ENCODE peak calls at places on chromosome X, in four cellular contexts. D is RCC 7860, C is fibroblast of lung, P is LoVo. H is an unnamed sample.

GRCh38 chrX:11499076-11500044 is 166.4 kb downstream of the ARHGAP6 start:
- DNase-seq in D (peak), C (peak), P (no peak), H (peak)

GRCh38 chrX:153640736-153641574 is 6.0 kb upstream of the DUSP9 start:
- DNase-seq in D (no peak), C (no peak), P (no peak), H (no peak)

GRCh38 chrX:24294619-24295018 is 19.2 kb downstream of the SUPT20HL2 start:
- DNase-seq in D (no peak), C (no peak), P (no peak), H (peak)

GRCh38 chrX:154002215-154002719 is 17.4 kb downstream of the IRAK1 start:
- DNase-seq in D (peak), C (peak), P (no peak), H (peak)

GRCh38 chrX:104913348-104913747 is 307.1 kb downstream of the TEX13A start:
- DNase-seq in D (peak), C (peak), P (peak), H (peak)

GRCh38 chrX:56764153-56764974 is 35.3 kb downstream of the NBDY start:
- DNase-seq in D (peak), C (peak), P (peak), H (peak)

GRCh38 chrX:129654652-129655546 is at the start of gene APLN:
- DNase-seq in D (peak), C (peak), P (peak), H (no peak)

GRCh38 chrX:154378059-154378798 is 866 bp upstream of the EMD start:
- DNase-seq in D (no peak), C (no peak), P (no peak), H (no peak)

GRCh38 chrX:69179380-69179911 is 14.2 kb upstream of the PJA1 start:
- DNase-seq in D (no peak), C (peak), P (no peak), H (no peak)

GRCh38 chrX:95754411-95754810 is 930.2 kb upstream of the DIAPH2 start:
- DNase-seq in D (no peak), C (no peak), P (no peak), H (no peak)

GRCh38 chrX:110282922-110283321 is 35.0 kb downstream of the AMMECR1 start:
- DNase-seq in D (no peak), C (peak), P (no peak), H (no peak)

GRCh38 chrX:32447640-32448039 is 763.7 kb downstream of the DMD start:
- DNase-seq in D (no peak), C (no peak), P (no peak), H (no peak)

GRCh38 chrX:10574663-10575062 is 45.7 kb downstream of the MID1 start:
- DNase-seq in D (no peak), C (peak), P (no peak), H (peak)

GRCh38 chrX:153925387-153925738 is 701 bp downstream of the ARHGAP4 start:
- DNase-seq in D (no peak), C (no peak), P (no peak), H (no peak)

GRCh38 chrX:103817502-103817901 is 14.6 kb downstream of the RAB9B start:
- DNase-seq in D (peak), C (no peak), P (peak), H (peak)

GRCh38 chrX:49799828-49800227 is 29.3 kb upstream of the PAGE4 start:
- DNase-seq in D (no peak), C (no peak), P (no peak), H (no peak)

GRCh38 chrX:38561951-38562719 is 793 bp downstream of the TSPAN7 start:
- DNase-seq in D (no peak), C (no peak), P (no peak), H (no peak)

GRCh38 chrX:9420513-9420912 is 44.3 kb upstream of the TBL1X start:
- DNase-seq in D (no peak), C (no peak), P (peak), H (no peak)

GRCh38 chrX:119374736-119375135 is 24.4 kb upstream of the SLC25A43 start:
- DNase-seq in D (no peak), C (peak), P (no peak), H (peak)

GRCh38 chrX:130874751-130875150 is 28.3 kb downstream of the ENOX2 start:
- DNase-seq in D (no peak), C (peak), P (no peak), H (peak)

GRCh38 chrX:136154998-136155397 is 7.7 kb downstream of the FHL1 start:
- DNase-seq in D (no peak), C (no peak), P (no peak), H (no peak)

GRCh38 chrX:14926471-14926870 is 53.2 kb downstream of the MOSPD2 start:
- DNase-seq in D (no peak), C (no peak), P (no peak), H (no peak)

H was measured in HFFc6.